ENCODE peak calls at places on chromosomes 11 and 22, in six cellular contexts. One of them, this sample, is unnamed.

GRCh38 chr11:120424185-120424969 is 87.2 kb upstream of the GRIK4 start:
- DNase-seq in SIG-M5: no peak
- DNase-seq in NCI-H69: no peak
- DNase-seq in HFF-Myc: no peak
- DNase-seq in mucosa of descending colon: no peak
- DNase-seq in Caco-2: no peak
- DNase-seq in this sample: no peak

GRCh38 chr11:126537492-126537891 is 182.0 kb downstream of the ST3GAL4 start:
- DNase-seq in SIG-M5: no peak
- DNase-seq in mucosa of descending colon: no peak
- DNase-seq in Caco-2: no peak
- DNase-seq in HFF-Myc: no peak
- DNase-seq in NCI-H69: no peak
- DNase-seq in this sample: no peak

GRCh38 chr11:58576792-58577440 is 1.3 kb upstream of the LPXN start:
- DNase-seq in NCI-H69: peak
- DNase-seq in HFF-Myc: no peak
- DNase-seq in Caco-2: no peak
- DNase-seq in SIG-M5: no peak
- DNase-seq in mucosa of descending colon: no peak
- DNase-seq in this sample: no peak

GRCh38 chr22:39454385-39454871 is 2.4 kb upstream of the MGAT3 start:
- DNase-seq in HFF-Myc: no peak
- DNase-seq in NCI-H69: peak
- DNase-seq in mucosa of descending colon: no peak
- DNase-seq in SIG-M5: no peak
- DNase-seq in Caco-2: no peak
- DNase-seq in this sample: no peak

GRCh38 chr11:27392715-27393114 is 29.7 kb upstream of the CCDC34 start:
- DNase-seq in Caco-2: peak
- DNase-seq in NCI-H69: peak
- DNase-seq in HFF-Myc: no peak
- DNase-seq in SIG-M5: no peak
- DNase-seq in mucosa of descending colon: no peak
- DNase-seq in this sample: no peak

GRCh38 chr22:46866591-46866990 is 104.1 kb downstream of the TBC1D22A start:
- DNase-seq in HFF-Myc: no peak
- DNase-seq in SIG-M5: no peak
- DNase-seq in NCI-H69: no peak
- DNase-seq in mucosa of descending colon: no peak
- DNase-seq in Caco-2: no peak
- DNase-seq in this sample: no peak

GRCh38 chr11:120170741-120171261 is 32.9 kb upstream of the TRIM29 start:
- DNase-seq in SIG-M5: no peak
- DNase-seq in Caco-2: no peak
- DNase-seq in NCI-H69: no peak
- DNase-seq in HFF-Myc: no peak
- DNase-seq in mucosa of descending colon: no peak
- DNase-seq in this sample: no peak

GRCh38 chr11:123833095-123833494 is 26.9 kb upstream of the OR6M1 start:
- DNase-seq in SIG-M5: no peak
- DNase-seq in NCI-H69: no peak
- DNase-seq in Caco-2: no peak
- DNase-seq in HFF-Myc: no peak
- DNase-seq in mucosa of descending colon: no peak
- DNase-seq in this sample: no peak

GRCh38 chr11:66450610-66451009 is 12.0 kb upstream of the MRPL11 start:
- DNase-seq in Caco-2: no peak
- DNase-seq in mucosa of descending colon: no peak
- DNase-seq in SIG-M5: no peak
- DNase-seq in NCI-H69: no peak
- DNase-seq in HFF-Myc: no peak
- DNase-seq in this sample: no peak

This sample was measured in sciatic nerve.